ENCODE peak calls at places on chromosomes 12 and 14, in seven cellular contexts. One of them, this sample, is unnamed.

GRCh38 chr14:59215353-59215752 is 26.9 kb downstream of the DAAM1 start:
- DNase-seq in tibial nerve: peak
- DNase-seq in fibroblast of lung: peak
- DNase-seq in foreskin fibroblast: peak
- DNase-seq in IMR-90: peak
- DNase-seq in WERI-Rb-1: no peak
- DNase-seq in ovary: peak
- DNase-seq in this sample: no peak

GRCh38 chr14:52692248-52692962 is 3.0 kb downstream of the ERO1A start:
- DNase-seq in tibial nerve: no peak
- DNase-seq in fibroblast of lung: peak
- DNase-seq in foreskin fibroblast: peak
- DNase-seq in IMR-90: peak
- DNase-seq in WERI-Rb-1: no peak
- DNase-seq in ovary: no peak
- DNase-seq in this sample: no peak

GRCh38 chr12:41053046-41053445 is 135.1 kb upstream of the PDZRN4 start:
- DNase-seq in tibial nerve: no peak
- DNase-seq in fibroblast of lung: no peak
- DNase-seq in foreskin fibroblast: no peak
- DNase-seq in IMR-90: peak
- DNase-seq in WERI-Rb-1: no peak
- DNase-seq in ovary: no peak
- DNase-seq in this sample: no peak

GRCh38 chr12:6072302-6072752 is 52.1 kb downstream of the VWF start:
- DNase-seq in tibial nerve: no peak
- DNase-seq in fibroblast of lung: peak
- DNase-seq in foreskin fibroblast: peak
- DNase-seq in IMR-90: peak
- DNase-seq in WERI-Rb-1: no peak
- DNase-seq in ovary: no peak
- DNase-seq in this sample: no peak

GRCh38 chr14:89365071-89365801 is 51.8 kb downstream of the FOXN3 start:
- DNase-seq in tibial nerve: no peak
- DNase-seq in fibroblast of lung: peak
- DNase-seq in foreskin fibroblast: no peak
- DNase-seq in IMR-90: peak
- DNase-seq in WERI-Rb-1: no peak
- DNase-seq in ovary: no peak
- DNase-seq in this sample: no peak

GRCh38 chr12:108761226-108761625 is 29.9 kb upstream of the CORO1C start:
- DNase-seq in tibial nerve: no peak
- DNase-seq in fibroblast of lung: no peak
- DNase-seq in foreskin fibroblast: no peak
- DNase-seq in IMR-90: no peak
- DNase-seq in WERI-Rb-1: no peak
- DNase-seq in ovary: no peak
- DNase-seq in this sample: no peak

GRCh38 chr12:12357697-12358476 is 1.0 kb downstream of the BORCS5 start:
- DNase-seq in tibial nerve: no peak
- DNase-seq in fibroblast of lung: peak
- DNase-seq in foreskin fibroblast: peak
- DNase-seq in IMR-90: peak
- DNase-seq in WERI-Rb-1: no peak
- DNase-seq in ovary: no peak
- DNase-seq in this sample: no peak

GRCh38 chr14:35335388-35336092 is 43.4 kb downstream of the PSMA6 start:
- DNase-seq in tibial nerve: no peak
- DNase-seq in fibroblast of lung: no peak
- DNase-seq in foreskin fibroblast: peak
- DNase-seq in IMR-90: no peak
- DNase-seq in WERI-Rb-1: no peak
- DNase-seq in ovary: peak
- DNase-seq in this sample: no peak

GRCh38 chr12:56991319-56991906 is 14.9 kb downstream of the ZBTB39 start:
- DNase-seq in tibial nerve: peak
- DNase-seq in fibroblast of lung: no peak
- DNase-seq in foreskin fibroblast: no peak
- DNase-seq in IMR-90: no peak
- DNase-seq in WERI-Rb-1: no peak
- DNase-seq in ovary: no peak
- DNase-seq in this sample: no peak

GRCh38 chr14:54002653-54003052 is 46.0 kb upstream of the BMP4 start:
- DNase-seq in tibial nerve: no peak
- DNase-seq in fibroblast of lung: peak
- DNase-seq in foreskin fibroblast: peak
- DNase-seq in IMR-90: peak
- DNase-seq in WERI-Rb-1: no peak
- DNase-seq in ovary: no peak
- DNase-seq in this sample: no peak

GRCh38 chr14:68814376-68815287 is 21.8 kb upstream of the ZFP36L1 start:
- DNase-seq in tibial nerve: peak
- DNase-seq in fibroblast of lung: peak
- DNase-seq in foreskin fibroblast: no peak
- DNase-seq in IMR-90: peak
- DNase-seq in WERI-Rb-1: peak
- DNase-seq in ovary: peak
- DNase-seq in this sample: no peak

GRCh38 chr12:46292754-46293402 is 24.0 kb upstream of the SLC38A1 start:
- DNase-seq in tibial nerve: no peak
- DNase-seq in fibroblast of lung: no peak
- DNase-seq in foreskin fibroblast: no peak
- DNase-seq in IMR-90: no peak
- DNase-seq in WERI-Rb-1: no peak
- DNase-seq in ovary: no peak
- DNase-seq in this sample: no peak
- TF ChIP-seq CTCF in tibial nerve: no peak
- TF ChIP-seq CTCF in fibroblast of lung: peak
- TF ChIP-seq CTCF in foreskin fibroblast: peak
- TF ChIP-seq CTCF in IMR-90: no peak
- TF ChIP-seq CTCF in WERI-Rb-1: peak
- TF ChIP-seq CTCF in ovary: no peak
- TF ChIP-seq CTCF in this sample: peak

GRCh38 chr14:83071888-83072501 is 1538.3 kb upstream of the SEL1L start:
- DNase-seq in tibial nerve: no peak
- DNase-seq in fibroblast of lung: no peak
- DNase-seq in foreskin fibroblast: no peak
- DNase-seq in IMR-90: peak
- DNase-seq in WERI-Rb-1: no peak
- DNase-seq in ovary: no peak
- DNase-seq in this sample: no peak
- TF ChIP-seq CTCF in tibial nerve: no peak
- TF ChIP-seq CTCF in fibroblast of lung: peak
- TF ChIP-seq CTCF in foreskin fibroblast: peak
- TF ChIP-seq CTCF in IMR-90: peak
- TF ChIP-seq CTCF in WERI-Rb-1: peak
- TF ChIP-seq CTCF in ovary: no peak
- TF ChIP-seq CTCF in this sample: peak

GRCh38 chr14:70660967-70661871 is 19.5 kb downstream of the TTC9 start:
- DNase-seq in tibial nerve: no peak
- DNase-seq in fibroblast of lung: no peak
- DNase-seq in foreskin fibroblast: no peak
- DNase-seq in IMR-90: no peak
- DNase-seq in WERI-Rb-1: no peak
- DNase-seq in ovary: no peak
- DNase-seq in this sample: no peak
- TF ChIP-seq CTCF in tibial nerve: no peak
- TF ChIP-seq CTCF in fibroblast of lung: no peak
- TF ChIP-seq CTCF in foreskin fibroblast: no peak
- TF ChIP-seq CTCF in IMR-90: no peak
- TF ChIP-seq CTCF in WERI-Rb-1: no peak
- TF ChIP-seq CTCF in ovary: no peak
- TF ChIP-seq CTCF in this sample: peak

GRCh38 chr12:121678721-121679300 is 9.4 kb upstream of the MORN3 start:
- DNase-seq in tibial nerve: no peak
- DNase-seq in fibroblast of lung: no peak
- DNase-seq in foreskin fibroblast: no peak
- DNase-seq in IMR-90: peak
- DNase-seq in WERI-Rb-1: no peak
- DNase-seq in ovary: no peak
- DNase-seq in this sample: no peak
- TF ChIP-seq CTCF in tibial nerve: no peak
- TF ChIP-seq CTCF in fibroblast of lung: no peak
- TF ChIP-seq CTCF in foreskin fibroblast: no peak
- TF ChIP-seq CTCF in IMR-90: no peak
- TF ChIP-seq CTCF in WERI-Rb-1: no peak
- TF ChIP-seq CTCF in ovary: no peak
- TF ChIP-seq CTCF in this sample: no peak

GRCh38 chr14:73958591-73958990 is 8.5 kb downstream of the COQ6 start:
- DNase-seq in tibial nerve: no peak
- DNase-seq in fibroblast of lung: no peak
- DNase-seq in foreskin fibroblast: no peak
- DNase-seq in IMR-90: no peak
- DNase-seq in WERI-Rb-1: peak
- DNase-seq in ovary: no peak
- DNase-seq in this sample: no peak
- TF ChIP-seq CTCF in tibial nerve: no peak
- TF ChIP-seq CTCF in fibroblast of lung: no peak
- TF ChIP-seq CTCF in foreskin fibroblast: no peak
- TF ChIP-seq CTCF in IMR-90: no peak
- TF ChIP-seq CTCF in WERI-Rb-1: peak
- TF ChIP-seq CTCF in ovary: no peak
- TF ChIP-seq CTCF in this sample: no peak

GRCh38 chr12:46356655-46357437 is 15.7 kb downstream of the SLC38A2 start:
- DNase-seq in tibial nerve: no peak
- DNase-seq in fibroblast of lung: peak
- DNase-seq in foreskin fibroblast: no peak
- DNase-seq in IMR-90: no peak
- DNase-seq in WERI-Rb-1: no peak
- DNase-seq in ovary: no peak
- DNase-seq in this sample: no peak
- TF ChIP-seq CTCF in tibial nerve: no peak
- TF ChIP-seq CTCF in fibroblast of lung: no peak
- TF ChIP-seq CTCF in foreskin fibroblast: no peak
- TF ChIP-seq CTCF in IMR-90: no peak
- TF ChIP-seq CTCF in WERI-Rb-1: no peak
- TF ChIP-seq CTCF in ovary: no peak
- TF ChIP-seq CTCF in this sample: no peak

DNA sequence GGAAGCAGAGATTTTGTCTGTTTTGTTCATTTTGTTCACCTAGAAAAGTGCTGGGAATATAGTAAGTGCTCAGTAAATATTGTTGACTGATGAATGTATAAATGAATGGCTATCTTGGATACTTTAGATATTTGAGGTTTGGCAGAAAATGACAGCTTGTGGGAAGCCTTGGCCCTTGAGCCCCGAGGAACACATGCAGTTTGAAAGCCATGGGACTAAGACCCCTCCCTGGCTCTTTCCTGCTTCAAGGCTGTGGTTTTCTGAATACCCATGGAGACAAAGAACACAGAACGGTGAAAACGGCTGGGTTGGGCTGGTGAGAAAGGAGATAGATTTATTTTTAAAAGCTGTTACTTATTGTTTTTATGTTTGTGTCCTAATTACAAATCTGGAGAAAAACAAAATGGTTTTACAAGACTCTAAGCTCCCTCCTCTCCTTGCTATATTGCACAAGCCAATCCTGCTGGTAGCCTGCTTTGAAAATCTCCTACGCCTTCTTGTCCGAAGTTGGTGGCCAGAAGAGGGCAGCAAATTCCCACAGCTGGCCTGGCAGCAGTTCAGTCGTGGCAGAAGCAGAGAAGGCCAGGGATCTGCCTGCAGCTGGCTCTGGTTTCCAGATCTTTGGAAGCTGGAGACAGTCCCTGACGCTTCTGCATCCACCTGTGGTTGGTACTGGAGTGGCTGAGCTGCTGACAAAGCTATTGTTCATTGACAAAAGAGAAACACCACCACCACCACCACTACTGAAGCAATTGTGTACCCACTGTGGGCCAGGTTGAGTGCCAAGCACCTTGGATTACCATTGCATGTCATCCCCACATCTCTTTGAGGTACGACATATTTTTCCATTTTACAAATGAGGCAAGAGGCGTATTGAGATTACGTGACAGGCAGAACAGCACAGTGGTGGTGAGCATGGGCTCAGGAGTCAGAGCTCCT is 5.2 kb upstream of the KRT85 start:
- DNase-seq in tibial nerve: peak
- DNase-seq in fibroblast of lung: peak
- DNase-seq in foreskin fibroblast: peak
- DNase-seq in IMR-90: peak
- DNase-seq in WERI-Rb-1: peak
- DNase-seq in ovary: peak
- DNase-seq in this sample: no peak
- TF ChIP-seq CTCF in tibial nerve: peak
- TF ChIP-seq CTCF in fibroblast of lung: peak
- TF ChIP-seq CTCF in foreskin fibroblast: peak
- TF ChIP-seq CTCF in IMR-90: peak
- TF ChIP-seq CTCF in WERI-Rb-1: peak
- TF ChIP-seq CTCF in ovary: no peak
- TF ChIP-seq CTCF in this sample: peak

DNA sequence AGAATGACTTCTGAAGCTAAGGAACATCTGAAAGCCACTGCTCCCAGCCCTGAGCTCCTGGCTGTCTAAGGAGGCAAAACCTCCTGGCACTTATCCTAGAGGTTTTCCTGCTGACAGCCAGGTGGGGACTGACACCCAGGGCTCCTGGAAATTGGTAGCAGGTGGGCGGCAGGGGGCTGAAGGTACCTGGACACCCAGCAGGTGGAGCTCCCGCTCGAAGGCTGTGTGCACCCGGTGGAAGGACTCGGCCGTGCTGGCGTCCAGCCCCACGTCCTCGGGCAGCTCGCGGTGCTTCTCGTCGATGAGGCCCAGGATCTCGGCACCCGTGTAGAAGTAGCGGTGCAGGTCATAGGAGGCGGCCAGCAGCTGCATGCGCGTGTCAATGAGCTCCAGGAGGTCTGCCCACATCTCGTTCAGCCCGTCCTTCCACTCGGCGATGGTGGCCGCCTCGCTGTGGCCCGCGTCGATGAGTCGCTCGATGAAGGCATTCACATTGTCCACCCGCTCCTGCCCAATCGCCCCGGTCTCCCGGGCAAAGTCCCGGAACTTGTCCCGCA is 68.2 kb downstream of the PLEKHG3 start:
- DNase-seq in tibial nerve: no peak
- DNase-seq in fibroblast of lung: no peak
- DNase-seq in foreskin fibroblast: no peak
- DNase-seq in IMR-90: no peak
- DNase-seq in WERI-Rb-1: peak
- DNase-seq in ovary: no peak
- DNase-seq in this sample: no peak
- TF ChIP-seq CTCF in tibial nerve: no peak
- TF ChIP-seq CTCF in fibroblast of lung: no peak
- TF ChIP-seq CTCF in foreskin fibroblast: no peak
- TF ChIP-seq CTCF in IMR-90: no peak
- TF ChIP-seq CTCF in WERI-Rb-1: peak
- TF ChIP-seq CTCF in ovary: no peak
- TF ChIP-seq CTCF in this sample: no peak

GRCh38 chr14:27199272-27199671 is 601.4 kb upstream of the NOVA1 start:
- DNase-seq in tibial nerve: no peak
- DNase-seq in fibroblast of lung: no peak
- DNase-seq in foreskin fibroblast: no peak
- DNase-seq in IMR-90: no peak
- DNase-seq in WERI-Rb-1: no peak
- DNase-seq in ovary: no peak
- DNase-seq in this sample: no peak
- TF ChIP-seq CTCF in tibial nerve: no peak
- TF ChIP-seq CTCF in fibroblast of lung: no peak
- TF ChIP-seq CTCF in foreskin fibroblast: no peak
- TF ChIP-seq CTCF in IMR-90: no peak
- TF ChIP-seq CTCF in WERI-Rb-1: no peak
- TF ChIP-seq CTCF in ovary: no peak
- TF ChIP-seq CTCF in this sample: no peak